ENCODE peak calls at places on chromosome 11, in four cellular contexts. One of them, this sample, is unnamed.

GRCh38 chr11:13434247-13435205 is 28.5 kb downstream of the BTBD10 start:
- DNase-seq in astrocyte of the hippocampus: peak; percentile 72
- DNase-seq in T-helper 1 cell: no peak
- DNase-seq in Panc1: no peak
- DNase-seq in this sample: peak; percentile 26

GRCh38 chr11:57223601-57224000 is 13.4 kb downstream of the APLNR start:
- DNase-seq in astrocyte of the hippocampus: no peak
- DNase-seq in T-helper 1 cell: no peak
- DNase-seq in Panc1: no peak
- DNase-seq in this sample: no peak

GRCh38 chr11:1909524-1909923 is 10.0 kb upstream of the TNNT3 start:
- DNase-seq in astrocyte of the hippocampus: no peak
- DNase-seq in T-helper 1 cell: no peak
- DNase-seq in Panc1: no peak
- DNase-seq in this sample: no peak

GRCh38 chr11:77065878-77066228 is 918 bp upstream of the CAPN5 start:
- DNase-seq in astrocyte of the hippocampus: peak; percentile 54
- DNase-seq in T-helper 1 cell: no peak
- DNase-seq in Panc1: no peak
- DNase-seq in this sample: no peak

GRCh38 chr11:61126266-61126665 is 24.0 kb downstream of the CD5 start:
- DNase-seq in astrocyte of the hippocampus: peak; percentile 37
- DNase-seq in T-helper 1 cell: no peak
- DNase-seq in Panc1: no peak
- DNase-seq in this sample: no peak

GRCh38 chr11:114566273-114566672 is 6.6 kb upstream of the NXPE1 start:
- DNase-seq in astrocyte of the hippocampus: no peak
- DNase-seq in T-helper 1 cell: no peak
- DNase-seq in Panc1: no peak
- DNase-seq in this sample: no peak

GRCh38 chr11:134052395-134052987 is 16.4 kb upstream of the JAM3 start:
- DNase-seq in astrocyte of the hippocampus: no peak
- DNase-seq in T-helper 1 cell: no peak
- DNase-seq in Panc1: no peak
- DNase-seq in this sample: peak; percentile 50

GRCh38 chr11:88689548-88690240 is 352.2 kb upstream of the CTSC start:
- DNase-seq in astrocyte of the hippocampus: no peak
- DNase-seq in T-helper 1 cell: no peak
- DNase-seq in Panc1: no peak
- DNase-seq in this sample: no peak

GRCh38 chr11:124875401-124875800 is 10.2 kb downstream of the ROBO3 start:
- DNase-seq in astrocyte of the hippocampus: no peak
- DNase-seq in T-helper 1 cell: no peak
- DNase-seq in Panc1: no peak
- DNase-seq in this sample: no peak

GRCh38 chr11:106986261-106986660 is 32.0 kb downstream of the GUCY1A2 start:
- DNase-seq in astrocyte of the hippocampus: peak; percentile 41
- DNase-seq in T-helper 1 cell: no peak
- DNase-seq in Panc1: no peak
- DNase-seq in this sample: peak; percentile 52

GRCh38 chr11:60307507-60308195 is 19.4 kb upstream of the MS4A6E start:
- DNase-seq in astrocyte of the hippocampus: no peak
- DNase-seq in T-helper 1 cell: peak; percentile 1
- DNase-seq in Panc1: no peak
- DNase-seq in this sample: peak; percentile 62

This sample was measured in Daoy.